ENCODE peak calls at places on chromosomes 6 and 20, in eight cellular contexts. U is GM23248; I is mesendoderm; X is stomach; D is fibroblast of lung; Y is naive thymus-derived CD4-positive, alpha-beta T cell; J is kidney; G is left ventricle myocardium inferior. O is an unnamed sample.

GRCh38 chr6:169223006-169223405 is 30.6 kb downstream of the THBS2 start:
- DNase-seq in X (peak), U (no peak), G (no peak), D (no peak), J (no peak), Y (no peak), I (no peak), O (no peak)

GRCh38 chr20:47561175-47561574 is 59.5 kb downstream of the NCOA3 start:
- DNase-seq in U (peak), I (no peak), J (no peak), G (no peak), Y (no peak), X (no peak), D (peak), O (no peak)

GRCh38 chr20:2693996-2694471 is 1.5 kb downstream of the EBF4 start:
- DNase-seq in U (no peak), Y (no peak), J (no peak), X (peak), G (no peak), I (no peak), D (no peak), O (no peak)

GRCh38 chr6:122400121-122400450 is 634 bp downstream of the HSF2 start:
- DNase-seq in X (no peak), J (no peak), U (peak), Y (no peak), D (peak), G (peak), I (peak), O (no peak)

GRCh38 chr20:58511364-58511763 is 3.8 kb downstream of the APCDD1L start:
- DNase-seq in U (peak), G (no peak), J (no peak), I (no peak), X (no peak), D (peak), Y (no peak), O (no peak)

GRCh38 chr20:3456648-3457047 is 14.2 kb upstream of the ATRN start:
- DNase-seq in G (no peak), U (no peak), D (no peak), X (no peak), Y (no peak), I (no peak), J (no peak), O (no peak)

GRCh38 chr20:7980332-7981046 is 39.1 kb downstream of the TMX4 start:
- DNase-seq in U (peak), Y (no peak), J (no peak), I (peak), X (no peak), D (peak), G (no peak), O (no peak)

GRCh38 chr6:11380549-11380948 is 148.1 kb upstream of the NEDD9 start:
- DNase-seq in J (no peak), G (no peak), U (no peak), X (no peak), D (no peak), I (no peak), Y (no peak), O (no peak)

GRCh38 chr6:117387454-117387974 is 38.2 kb downstream of the ROS1 start:
- DNase-seq in G (no peak), Y (no peak), X (no peak), I (no peak), J (no peak), D (no peak), U (no peak), O (no peak)

GRCh38 chr20:35281506-35282101 is 3.0 kb downstream of the EIF6 start:
- DNase-seq in G (no peak), Y (no peak), U (no peak), D (no peak), I (no peak), X (no peak), J (no peak), O (no peak)

GRCh38 chr6:106558364-106558763 is 70.9 kb downstream of the RTN4IP1 start:
- DNase-seq in U (no peak), Y (no peak), X (no peak), G (no peak), J (no peak), I (no peak), D (no peak), O (no peak)

GRCh38 chr20:51945177-51945576 is 142.9 kb upstream of the SALL4 start:
- DNase-seq in Y (no peak), I (no peak), D (no peak), U (no peak), J (no peak), G (no peak), X (no peak), O (no peak)

GRCh38 chr20:50223321-50223995 is 32.8 kb downstream of the CEBPB start:
- DNase-seq in Y (no peak), I (no peak), X (no peak), D (no peak), J (peak), G (no peak), U (peak), O (no peak)
- H3K27ac ChIP-seq in Y (no peak), I (no peak), X (peak), D (peak), J (no peak), G (peak), U (no peak), O (no peak)

DNA sequence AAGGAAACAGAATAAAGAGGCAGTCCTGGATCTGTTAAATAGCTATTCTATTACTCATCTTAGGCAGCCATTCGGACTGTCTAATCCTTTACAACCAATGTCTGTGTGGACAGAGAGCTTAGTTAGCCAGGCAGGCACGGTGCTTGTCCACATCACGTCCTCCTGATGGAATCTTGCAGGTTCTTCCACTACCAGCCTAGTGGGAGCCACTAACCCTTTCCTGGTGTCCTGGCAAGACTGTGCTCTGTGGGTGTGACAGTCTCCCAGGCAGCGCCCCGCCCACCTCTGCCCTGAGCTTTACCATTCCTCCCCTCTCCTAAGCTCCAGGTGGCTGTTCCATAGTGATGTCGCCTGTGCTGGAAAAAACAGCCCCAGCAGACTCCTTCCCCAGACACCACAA is 78.3 kb upstream of the CLDN20 start:
- DNase-seq in Y (no peak), D (no peak), J (no peak), X (peak), G (no peak), U (peak), I (peak), O (peak)
- H3K27ac ChIP-seq in Y (no peak), D (no peak), J (no peak), X (no peak), G (no peak), U (no peak), I (no peak), O (peak)

GRCh38 chr6:33297956-33298772 is 578 bp downstream of the RGL2 start:
- DNase-seq in U (peak), X (peak), I (peak), J (peak), G (no peak), Y (peak), D (peak), O (peak)

GRCh38 chr6:33298773-33299236 is at the start of gene RGL2:
- DNase-seq in J (peak), D (peak), G (peak), X (peak), U (peak), I (no peak), Y (peak), O (no peak)

GRCh38 chr6:33301877-33302276 is 3.1 kb upstream of the RGL2 start:
- DNase-seq in I (no peak), U (no peak), J (peak), Y (no peak), D (no peak), X (no peak), G (no peak), O (no peak)

GRCh38 chr6:33297406-33297955 is 1.3 kb downstream of the RGL2 start:
- DNase-seq in X (peak), U (no peak), J (peak), Y (no peak), I (peak), D (no peak), G (no peak), O (no peak)

DNA sequence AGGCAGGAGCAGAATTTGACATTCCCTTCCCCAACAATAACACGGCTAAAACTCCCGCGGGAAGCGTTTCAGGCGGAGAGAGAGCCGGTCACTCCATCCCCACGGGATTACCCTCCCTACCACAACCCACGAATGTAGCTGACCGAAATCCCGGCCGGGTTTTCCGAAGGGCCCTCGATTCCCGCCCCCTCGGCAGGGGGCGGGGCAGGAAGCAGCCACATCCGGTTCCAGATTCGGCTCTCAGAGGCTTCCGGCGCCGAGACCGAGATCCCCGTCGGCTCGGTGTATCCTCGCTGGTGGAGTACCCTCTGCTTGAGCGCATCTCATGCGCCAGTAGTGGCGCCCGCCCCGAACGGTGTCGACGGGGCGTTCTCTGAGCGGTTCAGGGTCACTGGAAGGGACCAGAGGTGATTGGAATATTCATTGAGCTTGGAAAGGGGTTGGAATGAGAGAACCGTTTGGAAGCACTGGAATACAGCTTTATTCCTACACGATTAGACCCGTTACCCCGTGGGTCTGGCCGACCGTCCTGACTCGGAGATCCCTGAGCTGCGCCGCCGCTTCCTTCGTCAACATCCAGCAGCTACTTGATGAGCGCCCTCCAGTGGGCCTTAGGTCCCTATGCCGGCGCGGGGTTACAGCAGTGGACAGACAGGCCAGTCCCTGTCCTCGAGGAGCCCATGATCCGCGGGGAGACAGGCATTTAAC is 649 bp upstream of the RGL2 start:
- DNase-seq in Y (peak), X (peak), G (peak), I (peak), D (peak), U (peak), J (peak), O (no peak)
- H3K27ac ChIP-seq in Y (peak), X (peak), G (peak), I (peak), D (peak), U (peak), J (peak), O (peak)

GRCh38 chr6:6659600-6660327 is 71.2 kb downstream of the LY86 start:
- DNase-seq in G (no peak), D (no peak), U (no peak), J (no peak), X (no peak), I (no peak), Y (no peak), O (no peak)
- H3K27ac ChIP-seq in G (peak), D (no peak), U (no peak), J (no peak), X (no peak), I (no peak), Y (peak), O (no peak)

GRCh38 chr6:53943410-53943809 is 148.6 kb downstream of the LRRC1 start:
- DNase-seq in J (no peak), I (no peak), Y (no peak), G (no peak), U (no peak), D (peak), X (no peak), O (no peak)

GRCh38 chr6:53951383-53951782 is 156.6 kb downstream of the LRRC1 start:
- DNase-seq in I (no peak), D (no peak), J (no peak), X (no peak), Y (no peak), G (no peak), U (no peak), O (no peak)

GRCh38 chr6:53947780-53948179 is 153.0 kb downstream of the LRRC1 start:
- DNase-seq in G (no peak), J (no peak), U (no peak), D (no peak), I (no peak), X (no peak), Y (no peak), O (no peak)

GRCh38 chr6:53944538-53944937 is 149.7 kb downstream of the LRRC1 start:
- DNase-seq in Y (no peak), X (no peak), I (no peak), D (no peak), U (no peak), G (no peak), J (no peak), O (no peak)

DNA sequence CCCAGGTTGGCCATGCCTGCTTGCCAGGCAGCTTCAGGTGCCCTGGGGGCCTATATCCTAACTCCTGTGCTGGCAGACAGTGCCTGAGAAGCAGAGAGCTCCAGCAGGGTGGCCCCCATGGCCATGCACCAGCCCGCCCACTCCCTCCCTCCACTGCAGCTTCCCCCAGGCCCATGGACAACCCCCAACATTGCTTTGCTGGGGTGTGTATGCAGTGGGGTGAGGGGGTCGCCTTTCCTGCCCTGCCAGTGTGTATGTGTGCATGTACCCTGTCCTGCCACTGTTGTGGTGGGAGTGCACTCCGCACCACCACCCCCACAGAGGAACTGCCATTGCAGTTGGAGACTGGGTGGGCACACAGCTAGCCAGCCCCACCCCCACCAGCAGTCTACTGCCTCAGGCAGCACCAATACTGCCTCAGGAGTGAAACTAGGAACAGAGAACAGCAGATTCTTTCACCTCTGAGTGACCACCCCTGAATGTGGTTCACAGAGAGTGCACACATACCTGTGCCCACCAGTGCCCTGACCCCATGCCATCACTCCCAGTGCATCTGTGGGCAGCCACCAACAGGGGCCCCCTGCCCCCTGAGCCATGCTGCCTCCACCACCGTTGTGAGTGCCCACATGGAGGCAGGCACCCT is 151.1 kb downstream of the LRRC1 start:
- DNase-seq in Y (no peak), X (no peak), I (no peak), G (no peak), D (no peak), U (no peak), J (peak), O (no peak)
- H3K27ac ChIP-seq in Y (no peak), X (no peak), I (no peak), G (no peak), D (no peak), U (no peak), J (no peak), O (no peak)

DNA sequence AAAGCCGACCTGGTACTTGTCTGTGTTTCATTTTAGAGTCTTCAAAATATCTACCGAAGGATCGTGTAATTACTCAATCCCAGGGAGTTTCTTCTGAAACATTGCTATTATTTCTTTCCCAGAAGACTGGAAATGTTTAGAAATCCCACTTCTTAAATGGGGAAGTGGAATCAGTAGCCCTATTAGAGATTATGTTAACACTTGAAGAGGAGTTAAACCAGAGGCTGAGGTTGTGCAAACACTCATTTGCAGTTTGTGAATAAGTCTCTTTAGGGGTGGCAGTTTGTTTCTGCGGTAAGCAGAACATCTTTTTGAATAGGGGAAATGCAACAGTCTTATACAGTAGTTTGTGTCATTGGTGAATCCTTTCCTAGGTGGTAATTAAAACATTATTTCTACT is 21.3 kb downstream of the DSP start:
- DNase-seq in G (no peak), D (no peak), U (no peak), I (no peak), X (no peak), J (no peak), Y (no peak), O (no peak)
- H3K27ac ChIP-seq in G (peak), D (no peak), U (no peak), I (no peak), X (no peak), J (no peak), Y (no peak), O (peak)

GRCh38 chr6:32239462-32239861 is 15.6 kb upstream of the NOTCH4 start:
- DNase-seq in U (no peak), G (no peak), J (no peak), D (no peak), X (no peak), Y (no peak), I (no peak), O (no peak)

GRCh38 chr6:32244270-32244669 is 20.4 kb upstream of the NOTCH4 start:
- DNase-seq in Y (no peak), I (no peak), G (no peak), X (no peak), D (peak), U (peak), J (no peak), O (no peak)

GRCh38 chr6:32249262-32249661 is 25.4 kb upstream of the NOTCH4 start:
- DNase-seq in D (no peak), I (no peak), Y (no peak), U (no peak), G (no peak), X (no peak), J (no peak), O (no peak)

GRCh38 chr6:32240686-32241085 is 16.8 kb upstream of the NOTCH4 start:
- DNase-seq in I (no peak), U (no peak), X (no peak), D (no peak), J (no peak), Y (no peak), G (no peak), O (no peak)

GRCh38 chr6:32244946-32245398 is 21.1 kb upstream of the NOTCH4 start:
- DNase-seq in D (peak), Y (peak), J (peak), X (peak), U (peak), G (peak), I (peak), O (no peak)
- H3K27ac ChIP-seq in D (no peak), Y (no peak), J (no peak), X (peak), U (no peak), G (peak), I (no peak), O (no peak)

GRCh38 chr6:41704028-41704427 is 31.4 kb downstream of the TFEB start:
- DNase-seq in G (no peak), I (no peak), X (no peak), J (peak), Y (no peak), U (no peak), D (no peak), O (no peak)
- H3K27ac ChIP-seq in G (peak), I (no peak), X (peak), J (no peak), Y (no peak), U (no peak), D (no peak), O (no peak)

GRCh38 chr6:21811484-21811883 is 217.9 kb downstream of the SOX4 start:
- DNase-seq in J (no peak), D (no peak), X (no peak), U (no peak), I (no peak), G (no peak), Y (no peak), O (no peak)

GRCh38 chr6:21808551-21809181 is 215.1 kb downstream of the SOX4 start:
- DNase-seq in X (no peak), Y (no peak), U (peak), D (peak), I (no peak), G (no peak), J (no peak), O (no peak)

GRCh38 chr6:21807299-21807698 is 213.7 kb downstream of the SOX4 start:
- DNase-seq in G (no peak), J (no peak), X (no peak), U (no peak), Y (no peak), I (no peak), D (no peak), O (no peak)

GRCh38 chr6:21804941-21805610 is 211.5 kb downstream of the SOX4 start:
- DNase-seq in X (no peak), I (no peak), U (no peak), Y (no peak), D (peak), J (no peak), G (no peak), O (no peak)

GRCh38 chr6:21808045-21808470 is 214.5 kb downstream of the SOX4 start:
- DNase-seq in U (peak), D (peak), G (peak), Y (no peak), I (peak), X (no peak), J (no peak), O (no peak)
- H3K27ac ChIP-seq in U (peak), D (no peak), G (peak), Y (no peak), I (no peak), X (peak), J (no peak), O (no peak)

GRCh38 chr20:56826971-56827645 is 198.0 kb downstream of the TFAP2C start:
- DNase-seq in J (no peak), Y (no peak), D (peak), X (no peak), I (no peak), U (peak), G (no peak), O (peak)

GRCh38 chr20:56827763-56828162 is 198.7 kb downstream of the TFAP2C start:
- DNase-seq in U (no peak), G (no peak), D (no peak), J (no peak), X (no peak), Y (no peak), I (no peak), O (no peak)

GRCh38 chr20:56828402-56828801 is 199.3 kb downstream of the TFAP2C start:
- DNase-seq in I (no peak), U (peak), G (no peak), J (no peak), D (no peak), X (no peak), Y (no peak), O (no peak)

GRCh38 chr20:56829788-56830385 is 200.8 kb downstream of the TFAP2C start:
- DNase-seq in X (no peak), D (no peak), G (no peak), I (peak), Y (no peak), U (no peak), J (no peak), O (no peak)

GRCh38 chr20:56826306-56826970 is 197.3 kb downstream of the TFAP2C start:
- DNase-seq in J (no peak), D (no peak), Y (no peak), U (peak), X (no peak), I (no peak), G (no peak), O (no peak)
- H3K27ac ChIP-seq in J (no peak), D (no peak), Y (no peak), U (peak), X (no peak), I (no peak), G (no peak), O (peak)